ENCODE peak calls at places on chromosomes 2 and 18, in seven cellular contexts. One of them, this sample, is unnamed.

GRCh38 chr2:128512664-128513415 is 194.2 kb upstream of the HS6ST1 start:
- DNase-seq in esophagus squamous epithelium: no peak
- DNase-seq in fibroblast of lung: no peak
- DNase-seq in HFF-Myc: no peak
- DNase-seq in spleen: peak
- DNase-seq in heart right ventricle: no peak
- DNase-seq in Jurkat, Clone E6-1: no peak
- DNase-seq in this sample: no peak

GRCh38 chr2:141522702-141523101 is 608.1 kb downstream of the LRP1B start:
- DNase-seq in esophagus squamous epithelium: no peak
- DNase-seq in fibroblast of lung: peak
- DNase-seq in HFF-Myc: no peak
- DNase-seq in spleen: no peak
- DNase-seq in heart right ventricle: no peak
- DNase-seq in Jurkat, Clone E6-1: no peak
- DNase-seq in this sample: no peak

GRCh38 chr2:144659731-144660275 is 139.9 kb upstream of the ZEB2 start:
- DNase-seq in esophagus squamous epithelium: no peak
- DNase-seq in fibroblast of lung: peak
- DNase-seq in HFF-Myc: no peak
- DNase-seq in spleen: no peak
- DNase-seq in heart right ventricle: no peak
- DNase-seq in Jurkat, Clone E6-1: no peak
- DNase-seq in this sample: peak

GRCh38 chr18:63765837-63766236 is 9.4 kb upstream of the SERPINB7 start:
- DNase-seq in esophagus squamous epithelium: no peak
- DNase-seq in fibroblast of lung: no peak
- DNase-seq in HFF-Myc: no peak
- DNase-seq in spleen: no peak
- DNase-seq in heart right ventricle: no peak
- DNase-seq in Jurkat, Clone E6-1: no peak
- DNase-seq in this sample: no peak

GRCh38 chr2:69213832-69214231 is 173.2 kb downstream of the GFPT1 start:
- DNase-seq in esophagus squamous epithelium: no peak
- DNase-seq in fibroblast of lung: peak
- DNase-seq in HFF-Myc: no peak
- DNase-seq in spleen: no peak
- DNase-seq in heart right ventricle: no peak
- DNase-seq in Jurkat, Clone E6-1: no peak
- DNase-seq in this sample: no peak

GRCh38 chr2:1055014-1055595 is 104.5 kb downstream of the SNTG2 start:
- DNase-seq in esophagus squamous epithelium: no peak
- DNase-seq in fibroblast of lung: peak
- DNase-seq in HFF-Myc: no peak
- DNase-seq in spleen: no peak
- DNase-seq in heart right ventricle: no peak
- DNase-seq in Jurkat, Clone E6-1: no peak
- DNase-seq in this sample: no peak

GRCh38 chr2:137155351-137156104 is 390.2 kb downstream of the THSD7B start:
- DNase-seq in esophagus squamous epithelium: no peak
- DNase-seq in fibroblast of lung: peak
- DNase-seq in HFF-Myc: no peak
- DNase-seq in spleen: no peak
- DNase-seq in heart right ventricle: no peak
- DNase-seq in Jurkat, Clone E6-1: no peak
- DNase-seq in this sample: no peak

GRCh38 chr2:178874529-178875240 is 67.5 kb upstream of the TTN start:
- DNase-seq in esophagus squamous epithelium: no peak
- DNase-seq in fibroblast of lung: peak
- DNase-seq in HFF-Myc: no peak
- DNase-seq in spleen: no peak
- DNase-seq in heart right ventricle: no peak
- DNase-seq in Jurkat, Clone E6-1: no peak
- DNase-seq in this sample: no peak

GRCh38 chr2:36919041-36919837 is 47.1 kb downstream of the STRN start:
- DNase-seq in esophagus squamous epithelium: no peak
- DNase-seq in fibroblast of lung: peak
- DNase-seq in HFF-Myc: no peak
- DNase-seq in spleen: no peak
- DNase-seq in heart right ventricle: no peak
- DNase-seq in Jurkat, Clone E6-1: no peak
- DNase-seq in this sample: no peak

GRCh38 chr2:31937741-31938140 is 73.1 kb downstream of the MEMO1 start:
- DNase-seq in esophagus squamous epithelium: no peak
- DNase-seq in fibroblast of lung: peak
- DNase-seq in HFF-Myc: no peak
- DNase-seq in spleen: no peak
- DNase-seq in heart right ventricle: no peak
- DNase-seq in Jurkat, Clone E6-1: no peak
- DNase-seq in this sample: no peak

GRCh38 chr2:75606851-75607798 is 39.5 kb upstream of the MRPL19 start:
- DNase-seq in esophagus squamous epithelium: no peak
- DNase-seq in fibroblast of lung: peak
- DNase-seq in HFF-Myc: no peak
- DNase-seq in spleen: no peak
- DNase-seq in heart right ventricle: no peak
- DNase-seq in Jurkat, Clone E6-1: no peak
- DNase-seq in this sample: no peak
- H3K4me3 ChIP-seq in esophagus squamous epithelium: no peak
- H3K4me3 ChIP-seq in fibroblast of lung: no peak
- H3K4me3 ChIP-seq in HFF-Myc: no peak
- H3K4me3 ChIP-seq in spleen: no peak
- H3K4me3 ChIP-seq in heart right ventricle: no peak
- H3K4me3 ChIP-seq in Jurkat, Clone E6-1: no peak
- H3K4me3 ChIP-seq in this sample: no peak

DNA sequence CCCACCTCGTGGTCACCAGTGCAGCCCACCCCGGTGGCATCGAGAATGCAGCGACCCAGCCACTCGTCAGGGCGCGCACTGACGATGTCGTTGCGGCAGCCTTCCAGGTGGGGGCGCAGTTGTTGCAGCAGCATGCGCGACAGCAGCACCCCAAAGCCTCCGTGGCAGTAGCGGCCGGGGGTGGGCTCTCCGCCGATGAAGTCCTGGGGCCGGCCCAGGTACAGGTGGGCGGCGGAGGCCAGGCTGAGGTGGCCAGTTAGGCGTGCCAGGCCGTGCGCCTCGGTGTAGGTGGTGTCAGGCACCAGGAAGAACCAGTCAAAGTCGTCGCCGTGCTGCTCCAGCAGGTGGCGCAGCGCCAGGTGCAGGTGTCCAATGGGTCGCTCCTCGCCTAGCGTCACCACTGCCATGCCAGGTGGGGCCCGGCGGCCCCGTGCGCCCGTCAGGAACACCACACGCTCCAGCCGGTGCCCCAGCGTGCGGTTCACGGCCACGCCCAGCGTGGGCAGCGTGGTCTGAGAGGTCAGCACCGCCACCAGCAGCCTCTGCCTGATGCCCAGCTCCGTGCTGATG is 1.9 kb downstream of the CHPF start:
- DNase-seq in esophagus squamous epithelium: no peak
- DNase-seq in fibroblast of lung: peak
- DNase-seq in HFF-Myc: no peak
- DNase-seq in spleen: peak
- DNase-seq in heart right ventricle: peak
- DNase-seq in Jurkat, Clone E6-1: peak
- DNase-seq in this sample: peak
- H3K4me3 ChIP-seq in esophagus squamous epithelium: peak
- H3K4me3 ChIP-seq in fibroblast of lung: no peak
- H3K4me3 ChIP-seq in HFF-Myc: peak
- H3K4me3 ChIP-seq in spleen: peak
- H3K4me3 ChIP-seq in heart right ventricle: no peak
- H3K4me3 ChIP-seq in Jurkat, Clone E6-1: peak
- H3K4me3 ChIP-seq in this sample: peak

GRCh38 chr2:49715597-49715996 is 561.3 kb upstream of the FSHR start:
- DNase-seq in esophagus squamous epithelium: no peak
- DNase-seq in fibroblast of lung: no peak
- DNase-seq in HFF-Myc: no peak
- DNase-seq in spleen: no peak
- DNase-seq in heart right ventricle: no peak
- DNase-seq in Jurkat, Clone E6-1: no peak
- DNase-seq in this sample: no peak
- H3K4me3 ChIP-seq in esophagus squamous epithelium: no peak
- H3K4me3 ChIP-seq in fibroblast of lung: no peak
- H3K4me3 ChIP-seq in HFF-Myc: no peak
- H3K4me3 ChIP-seq in spleen: no peak
- H3K4me3 ChIP-seq in heart right ventricle: no peak
- H3K4me3 ChIP-seq in Jurkat, Clone E6-1: no peak
- H3K4me3 ChIP-seq in this sample: no peak

GRCh38 chr2:226154610-226155009 is 645.0 kb downstream of the IRS1 start:
- DNase-seq in esophagus squamous epithelium: no peak
- DNase-seq in fibroblast of lung: no peak
- DNase-seq in HFF-Myc: no peak
- DNase-seq in spleen: no peak
- DNase-seq in heart right ventricle: no peak
- DNase-seq in Jurkat, Clone E6-1: no peak
- DNase-seq in this sample: no peak

GRCh38 chr2:226158229-226158628 is 641.4 kb downstream of the IRS1 start:
- DNase-seq in esophagus squamous epithelium: no peak
- DNase-seq in fibroblast of lung: no peak
- DNase-seq in HFF-Myc: no peak
- DNase-seq in spleen: no peak
- DNase-seq in heart right ventricle: no peak
- DNase-seq in Jurkat, Clone E6-1: no peak
- DNase-seq in this sample: no peak

GRCh38 chr2:226164512-226164911 is 635.1 kb downstream of the IRS1 start:
- DNase-seq in esophagus squamous epithelium: no peak
- DNase-seq in fibroblast of lung: no peak
- DNase-seq in HFF-Myc: no peak
- DNase-seq in spleen: no peak
- DNase-seq in heart right ventricle: no peak
- DNase-seq in Jurkat, Clone E6-1: no peak
- DNase-seq in this sample: no peak

GRCh38 chr2:226155476-226155875 is 644.1 kb downstream of the IRS1 start:
- DNase-seq in esophagus squamous epithelium: no peak
- DNase-seq in fibroblast of lung: no peak
- DNase-seq in HFF-Myc: no peak
- DNase-seq in spleen: no peak
- DNase-seq in heart right ventricle: no peak
- DNase-seq in Jurkat, Clone E6-1: no peak
- DNase-seq in this sample: no peak

GRCh38 chr2:226159875-226160479 is 639.6 kb downstream of the IRS1 start:
- DNase-seq in esophagus squamous epithelium: no peak
- DNase-seq in fibroblast of lung: peak
- DNase-seq in HFF-Myc: no peak
- DNase-seq in spleen: no peak
- DNase-seq in heart right ventricle: no peak
- DNase-seq in Jurkat, Clone E6-1: no peak
- DNase-seq in this sample: no peak
- H3K4me3 ChIP-seq in esophagus squamous epithelium: no peak
- H3K4me3 ChIP-seq in fibroblast of lung: no peak
- H3K4me3 ChIP-seq in HFF-Myc: no peak
- H3K4me3 ChIP-seq in spleen: no peak
- H3K4me3 ChIP-seq in heart right ventricle: no peak
- H3K4me3 ChIP-seq in Jurkat, Clone E6-1: no peak
- H3K4me3 ChIP-seq in this sample: no peak

GRCh38 chr2:201961401-201961800 is 72.3 kb upstream of the FZD7 start:
- DNase-seq in esophagus squamous epithelium: no peak
- DNase-seq in fibroblast of lung: no peak
- DNase-seq in HFF-Myc: no peak
- DNase-seq in spleen: no peak
- DNase-seq in heart right ventricle: no peak
- DNase-seq in Jurkat, Clone E6-1: no peak
- DNase-seq in this sample: no peak
- H3K4me3 ChIP-seq in esophagus squamous epithelium: no peak
- H3K4me3 ChIP-seq in fibroblast of lung: no peak
- H3K4me3 ChIP-seq in HFF-Myc: no peak
- H3K4me3 ChIP-seq in spleen: no peak
- H3K4me3 ChIP-seq in heart right ventricle: no peak
- H3K4me3 ChIP-seq in Jurkat, Clone E6-1: no peak
- H3K4me3 ChIP-seq in this sample: no peak

GRCh38 chr2:233792720-233793119 is 14.6 kb downstream of the MROH2A start:
- DNase-seq in esophagus squamous epithelium: no peak
- DNase-seq in fibroblast of lung: no peak
- DNase-seq in HFF-Myc: no peak
- DNase-seq in spleen: no peak
- DNase-seq in heart right ventricle: no peak
- DNase-seq in Jurkat, Clone E6-1: no peak
- DNase-seq in this sample: no peak
- H3K4me3 ChIP-seq in esophagus squamous epithelium: no peak
- H3K4me3 ChIP-seq in fibroblast of lung: no peak
- H3K4me3 ChIP-seq in HFF-Myc: no peak
- H3K4me3 ChIP-seq in spleen: no peak
- H3K4me3 ChIP-seq in heart right ventricle: no peak
- H3K4me3 ChIP-seq in Jurkat, Clone E6-1: no peak
- H3K4me3 ChIP-seq in this sample: no peak

DNA sequence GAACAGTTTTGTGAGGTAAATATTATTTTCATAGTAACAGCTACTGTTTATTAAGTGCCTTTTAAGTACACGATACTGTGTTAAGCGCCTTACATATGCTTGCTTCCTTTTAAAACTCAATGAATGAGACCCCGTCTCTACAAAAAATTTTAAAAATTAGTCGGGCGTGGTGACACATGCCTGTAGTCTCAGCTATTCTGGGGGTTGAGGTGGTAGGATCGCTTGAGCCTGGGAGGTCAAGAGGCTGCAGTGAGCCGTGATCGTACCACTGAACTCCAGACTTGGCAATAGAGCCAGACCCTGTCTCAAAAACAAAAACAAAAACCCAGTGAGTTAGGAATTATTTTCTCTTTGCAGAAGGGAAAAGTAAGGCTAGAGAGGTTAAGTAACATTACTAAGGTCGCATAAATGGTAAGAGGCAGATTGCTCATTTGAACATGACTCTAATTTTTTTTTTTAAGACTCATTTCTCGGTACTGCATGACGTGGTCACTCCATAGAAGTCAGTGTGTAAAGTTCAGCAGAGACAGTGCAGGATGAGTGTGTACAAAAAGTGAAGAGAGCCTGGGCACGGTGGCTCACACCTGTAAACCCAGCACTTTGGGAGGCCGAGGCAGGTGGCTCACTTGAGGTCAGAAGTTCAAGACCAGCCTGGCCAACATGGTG is 1.1 kb downstream of the METAP1D start:
- DNase-seq in esophagus squamous epithelium: no peak
- DNase-seq in fibroblast of lung: no peak
- DNase-seq in HFF-Myc: no peak
- DNase-seq in spleen: no peak
- DNase-seq in heart right ventricle: no peak
- DNase-seq in Jurkat, Clone E6-1: no peak
- DNase-seq in this sample: no peak
- H3K4me3 ChIP-seq in esophagus squamous epithelium: peak
- H3K4me3 ChIP-seq in fibroblast of lung: peak
- H3K4me3 ChIP-seq in HFF-Myc: peak
- H3K4me3 ChIP-seq in spleen: peak
- H3K4me3 ChIP-seq in heart right ventricle: no peak
- H3K4me3 ChIP-seq in Jurkat, Clone E6-1: peak
- H3K4me3 ChIP-seq in this sample: peak